ENCODE peak calls at places on chromosomes 7 and 10, in four cellular contexts. One of them, this sample, is unnamed.

GRCh38 chr10:88082391-88082790 is 219.0 kb downstream of the PTEN start:
- DNase-seq in HepG2: no peak
- DNase-seq in GM12878: no peak
- DNase-seq in K562: no peak
- DNase-seq in this sample: no peak

GRCh38 chr7:15525652-15526263 is 36.1 kb downstream of the AGMO start:
- DNase-seq in K562: no peak
- DNase-seq in GM12878: no peak
- DNase-seq in HepG2: no peak
- DNase-seq in this sample: no peak

GRCh38 chr7:139876622-139877283 is 47.7 kb downstream of the TBXAS1 start:
- DNase-seq in GM12878: no peak
- DNase-seq in K562: no peak
- DNase-seq in HepG2: no peak
- DNase-seq in this sample: no peak

GRCh38 chr7:102869195-102869594 is 43.6 kb upstream of the LRRC17 start:
- DNase-seq in HepG2: peak
- DNase-seq in K562: no peak
- DNase-seq in GM12878: no peak
- DNase-seq in this sample: no peak

GRCh38 chr7:27901028-27901760 is 161.2 kb downstream of the TAX1BP1 start:
- DNase-seq in HepG2: no peak
- DNase-seq in GM12878: peak
- DNase-seq in K562: no peak
- DNase-seq in this sample: no peak

GRCh38 chr10:100562806-100563293 is 27.1 kb downstream of the HIF1AN start:
- DNase-seq in HepG2: peak
- DNase-seq in GM12878: no peak
- DNase-seq in K562: peak
- DNase-seq in this sample: peak

GRCh38 chr10:49568235-49568634 is 29.3 kb upstream of the ERCC6 start:
- DNase-seq in HepG2: no peak
- DNase-seq in K562: no peak
- DNase-seq in GM12878: peak
- DNase-seq in this sample: no peak

GRCh38 chr7:44637788-44638594 is 31.6 kb downstream of the OGDH start:
- DNase-seq in HepG2: no peak
- DNase-seq in GM12878: peak
- DNase-seq in K562: peak
- DNase-seq in this sample: no peak

GRCh38 chr7:74501298-74501697 is 47.6 kb downstream of the GTF2IRD1 start:
- DNase-seq in K562: no peak
- DNase-seq in HepG2: no peak
- DNase-seq in GM12878: no peak
- DNase-seq in this sample: no peak

GRCh38 chr10:101094113-101094512 is 32.3 kb downstream of the KAZALD1 start:
- DNase-seq in GM12878: no peak
- DNase-seq in HepG2: no peak
- DNase-seq in K562: no peak
- DNase-seq in this sample: no peak

GRCh38 chr7:133735222-133735621 is 391.9 kb upstream of the LRGUK start:
- DNase-seq in HepG2: no peak
- DNase-seq in K562: no peak
- DNase-seq in GM12878: no peak
- DNase-seq in this sample: no peak

GRCh38 chr10:77574436-77574835 is 63.2 kb downstream of the KCNMA1 start:
- DNase-seq in K562: no peak
- DNase-seq in HepG2: no peak
- DNase-seq in GM12878: no peak
- DNase-seq in this sample: no peak

GRCh38 chr10:74923556-74923955 is 97.2 kb downstream of the KAT6B start:
- DNase-seq in GM12878: no peak
- DNase-seq in K562: no peak
- DNase-seq in HepG2: no peak
- DNase-seq in this sample: no peak

GRCh38 chr7:45982912-45983719 is 62.0 kb upstream of the IGFBP3 start:
- DNase-seq in K562: no peak
- DNase-seq in HepG2: no peak
- DNase-seq in GM12878: no peak
- DNase-seq in this sample: no peak

GRCh38 chr10:27360581-27361172 is 120.1 kb upstream of the ACBD5 start:
- DNase-seq in GM12878: peak
- DNase-seq in K562: peak
- DNase-seq in HepG2: peak
- DNase-seq in this sample: peak

GRCh38 chr10:89352039-89352597 is 24.3 kb downstream of the IFIT3 start:
- DNase-seq in HepG2: peak
- DNase-seq in GM12878: no peak
- DNase-seq in K562: peak
- DNase-seq in this sample: no peak

GRCh38 chr10:11118696-11119095 is 101.0 kb downstream of the CELF2 start:
- DNase-seq in GM12878: no peak
- DNase-seq in HepG2: no peak
- DNase-seq in K562: no peak
- DNase-seq in this sample: no peak

GRCh38 chr10:43013065-43013464 is 63.8 kb upstream of the RET start:
- DNase-seq in K562: no peak
- DNase-seq in HepG2: no peak
- DNase-seq in GM12878: no peak
- DNase-seq in this sample: no peak

GRCh38 chr7:44103941-44104879 is at the start of gene AEBP1:
- DNase-seq in K562: no peak
- DNase-seq in GM12878: no peak
- DNase-seq in HepG2: no peak
- DNase-seq in this sample: no peak

GRCh38 chr7:64959072-64959747 is 31.6 kb downstream of the ZNF117 start:
- DNase-seq in GM12878: no peak
- DNase-seq in HepG2: peak
- DNase-seq in K562: no peak
- DNase-seq in this sample: no peak

GRCh38 chr10:70477661-70478162 is 855 bp upstream of the PALD1 start:
- DNase-seq in HepG2: peak
- DNase-seq in GM12878: no peak
- DNase-seq in K562: peak
- DNase-seq in this sample: no peak

GRCh38 chr10:119872860-119873671 is 423 bp upstream of the MCMBP start:
- DNase-seq in K562: peak
- DNase-seq in GM12878: peak
- DNase-seq in HepG2: peak
- DNase-seq in this sample: peak

GRCh38 chr7:7732566-7733290 is 14.3 kb upstream of the RPA3 start:
- DNase-seq in K562: no peak
- DNase-seq in HepG2: peak
- DNase-seq in GM12878: no peak
- DNase-seq in this sample: no peak

GRCh38 chr7:141649865-141650499 is 52.0 kb downstream of the DENND11 start:
- DNase-seq in HepG2: peak
- DNase-seq in GM12878: peak
- DNase-seq in K562: peak
- DNase-seq in this sample: peak

GRCh38 chr7:119465798-119466305 is 807.1 kb upstream of the KCND2 start:
- DNase-seq in K562: no peak
- DNase-seq in HepG2: no peak
- DNase-seq in GM12878: no peak
- DNase-seq in this sample: no peak

GRCh38 chr10:34689053-34689452 is 126.0 kb downstream of the PARD3 start:
- DNase-seq in GM12878: no peak
- DNase-seq in K562: no peak
- DNase-seq in HepG2: no peak
- DNase-seq in this sample: no peak

GRCh38 chr10:14253079-14253478 is 77.6 kb downstream of the FRMD4A start:
- DNase-seq in GM12878: no peak
- DNase-seq in K562: no peak
- DNase-seq in HepG2: no peak
- DNase-seq in this sample: no peak

DNA sequence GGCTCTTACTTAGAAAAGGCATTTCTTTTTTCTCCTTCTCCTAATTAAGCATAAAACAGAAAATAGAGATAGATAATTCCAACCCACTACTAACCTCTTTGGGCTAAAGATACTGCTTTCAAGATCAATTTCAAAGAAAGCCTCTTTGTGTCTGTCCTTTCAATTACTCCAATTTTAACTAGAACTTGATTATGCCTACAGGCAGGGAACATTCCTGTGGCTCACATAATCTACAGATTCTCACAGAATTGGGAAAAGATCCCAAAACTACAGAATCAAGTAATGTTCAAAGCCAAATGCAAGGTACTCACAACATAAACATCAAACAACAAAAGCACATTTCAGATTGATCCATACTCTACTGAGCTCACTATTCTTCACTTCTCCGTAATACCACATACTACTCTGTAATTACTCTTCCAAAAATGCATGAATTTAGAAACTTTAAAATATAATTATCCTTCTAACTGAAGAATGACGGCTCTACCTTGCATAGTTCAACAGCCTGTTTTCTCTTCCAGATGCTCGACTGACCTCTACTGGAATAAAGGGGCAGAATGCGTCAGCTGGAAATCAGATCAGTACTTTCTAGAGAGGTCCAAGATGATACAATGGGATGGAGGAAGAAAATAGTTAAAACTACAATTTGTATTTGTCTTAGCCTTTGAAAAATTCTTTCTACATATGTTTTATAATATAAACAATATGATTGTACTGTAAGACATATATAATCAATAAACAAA is 3.9 kb downstream of the MTERF1 start:
- DNase-seq in HepG2: no peak
- DNase-seq in K562: no peak
- DNase-seq in GM12878: no peak
- DNase-seq in this sample: no peak
- TF ChIP-seq FOXM1 in HepG2: no peak
- TF ChIP-seq FOXM1 in K562: no peak
- TF ChIP-seq FOXM1 in GM12878: no peak
- TF ChIP-seq FOXM1 in this sample: no peak

GRCh38 chr10:80359644-80360043 is 3.1 kb downstream of the DYDC2 start:
- DNase-seq in K562: no peak
- DNase-seq in GM12878: no peak
- DNase-seq in HepG2: no peak
- DNase-seq in this sample: no peak
- TF ChIP-seq BHLHE40 in K562: no peak
- TF ChIP-seq BHLHE40 in GM12878: no peak
- TF ChIP-seq BHLHE40 in HepG2: no peak
- TF ChIP-seq BHLHE40 in this sample: no peak

DNA sequence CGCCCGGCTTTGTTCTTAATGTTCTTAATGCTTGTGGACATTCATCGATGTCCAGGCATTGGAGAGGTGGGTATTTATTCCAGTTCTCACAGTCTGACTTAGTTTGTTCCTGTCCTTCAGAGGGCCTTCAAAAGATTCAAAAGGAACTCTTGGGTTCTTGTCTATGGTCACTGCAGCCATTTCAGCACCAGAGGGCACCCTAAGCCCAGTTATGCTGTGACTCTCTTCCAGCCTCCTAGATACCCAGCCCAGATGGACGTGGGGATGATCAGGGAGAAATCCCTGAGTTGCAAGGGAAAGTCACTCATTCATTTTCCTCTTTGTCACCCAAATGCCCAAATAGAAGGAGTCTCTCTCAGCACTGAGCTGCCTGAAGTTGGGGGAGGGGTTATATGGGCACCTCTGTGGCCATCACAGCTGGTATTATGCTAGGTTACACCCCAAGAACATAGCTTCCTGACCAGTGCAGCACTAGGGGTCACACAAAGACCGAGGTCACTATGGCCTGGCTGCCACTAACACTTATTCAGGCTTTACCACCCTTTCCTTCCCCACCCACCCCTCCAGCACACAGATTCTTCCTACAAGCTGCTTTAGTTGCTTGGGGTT is 26.5 kb upstream of the CCDC126 start:
- DNase-seq in GM12878: peak
- DNase-seq in K562: peak
- DNase-seq in HepG2: peak
- DNase-seq in this sample: peak
- TF ChIP-seq FOXM1 in GM12878: peak
- TF ChIP-seq FOXM1 in K562: no peak
- TF ChIP-seq FOXM1 in HepG2: no peak
- TF ChIP-seq FOXM1 in this sample: no peak

GRCh38 chr7:38694326-38694725 is 63.2 kb upstream of the AMPH start:
- DNase-seq in GM12878: no peak
- DNase-seq in K562: no peak
- DNase-seq in HepG2: no peak
- DNase-seq in this sample: no peak
- TF ChIP-seq BHLHE40 in GM12878: no peak
- TF ChIP-seq BHLHE40 in K562: no peak
- TF ChIP-seq BHLHE40 in HepG2: no peak
- TF ChIP-seq BHLHE40 in this sample: no peak

GRCh38 chr10:97005349-97005748 is 173.3 kb downstream of the LCOR start:
- DNase-seq in K562: no peak
- DNase-seq in HepG2: no peak
- DNase-seq in GM12878: no peak
- DNase-seq in this sample: no peak
- TF ChIP-seq FOXM1 in K562: no peak
- TF ChIP-seq FOXM1 in HepG2: no peak
- TF ChIP-seq FOXM1 in GM12878: no peak
- TF ChIP-seq FOXM1 in this sample: no peak

DNA sequence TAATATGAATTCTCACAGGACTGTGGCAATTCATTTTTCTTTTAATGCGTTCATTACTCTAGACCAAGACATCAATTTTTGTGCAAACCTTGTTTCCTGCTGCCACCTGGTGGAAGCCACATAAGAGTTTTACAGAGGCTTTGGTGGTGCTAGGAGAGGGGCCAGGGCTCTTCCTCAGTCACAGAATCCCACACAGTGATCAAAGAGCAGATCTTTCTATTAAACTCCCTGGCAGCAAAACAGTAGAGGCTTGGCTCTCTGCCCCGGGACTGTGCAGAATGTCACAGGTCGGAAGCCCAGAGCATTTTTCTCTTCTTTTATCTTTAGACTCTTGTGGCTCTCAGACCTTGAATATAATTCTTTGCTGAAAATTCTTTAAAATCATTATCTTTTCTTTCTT is 506.4 kb upstream of the C7orf33 start:
- DNase-seq in HepG2: peak
- DNase-seq in GM12878: no peak
- DNase-seq in K562: peak
- DNase-seq in this sample: peak
- TF ChIP-seq BHLHE40 in HepG2: no peak
- TF ChIP-seq BHLHE40 in GM12878: no peak
- TF ChIP-seq BHLHE40 in K562: no peak
- TF ChIP-seq BHLHE40 in this sample: no peak

This sample was measured in HEK293T.